ENCODE peak calls at places on chromosome 6, in eight cellular contexts. K, Y, W, P, N, H, C and O are unnamed samples.

GRCh38 chr6:21886601-21887091 is 293.1 kb downstream of the SOX4 start:
- DNase-seq in W (no peak), H (no peak), Y (peak; percentile 43), K (no peak), N (peak; percentile 68), P (no peak), C (no peak), O (peak; percentile 93)

GRCh38 chr6:117907600-117908245 is 659 bp downstream of the SLC35F1 start:
- DNase-seq in W (no peak), Y (no peak), N (no peak), H (peak; percentile 65), C (no peak), P (no peak), K (no peak), O (no peak)

GRCh38 chr6:148593130-148593812 is 153.6 kb upstream of the UST start:
- DNase-seq in P (peak; percentile 58), K (no peak), N (peak; percentile 47), W (no peak), C (no peak), Y (no peak), H (peak; percentile 67), O (peak; percentile 29)

GRCh38 chr6:16473184-16473907 is 235.0 kb downstream of the GMPR start:
- DNase-seq in P (no peak), K (no peak), Y (no peak), C (no peak), H (no peak), N (no peak), W (no peak), O (no peak)

GRCh38 chr6:15574497-15574896 is 88.3 kb downstream of the DTNBP1 start:
- DNase-seq in H (no peak), C (no peak), P (no peak), N (no peak), K (no peak), W (no peak), Y (no peak), O (no peak)

GRCh38 chr6:136161950-136162349 is 88.2 kb downstream of the MTFR2 start:
- DNase-seq in Y (no peak), C (no peak), H (no peak), N (no peak), W (no peak), P (no peak), K (no peak), O (no peak)

GRCh38 chr6:41080623-41081022 is 7.8 kb downstream of the NFYA start:
- DNase-seq in P (no peak), C (no peak), Y (no peak), K (no peak), H (no peak), W (no peak), N (no peak), O (no peak)

GRCh38 chr6:82248233-82248735 is 740 bp upstream of the IBTK start:
- DNase-seq in P (peak; percentile 53), C (no peak), N (peak; percentile 56), Y (peak; percentile 52), H (no peak), W (no peak), K (no peak), O (peak; percentile 98)

GRCh38 chr6:71138416-71138815 is 150.2 kb upstream of the OGFRL1 start:
- DNase-seq in P (no peak), N (peak; percentile 28), W (no peak), C (no peak), H (no peak), K (no peak), Y (peak; percentile 14), O (peak; percentile 33)

GRCh38 chr6:4055420-4056041 is 23.4 kb downstream of the FAM217A start:
- DNase-seq in H (no peak), N (peak; percentile 74), Y (peak; percentile 91), C (no peak), P (peak; percentile 69), K (peak; percentile 40), W (peak; percentile 29), O (no peak)

GRCh38 chr6:582370-582769 is 74.5 kb downstream of the HUS1B start:
- DNase-seq in N (peak; percentile 62), K (no peak), W (no peak), P (no peak), C (no peak), Y (peak; percentile 77), H (no peak), O (no peak)

GRCh38 chr6:42390228-42390934 is 61.3 kb downstream of the TRERF1 start:
- DNase-seq in N (no peak), K (no peak), H (no peak), Y (no peak), W (no peak), C (no peak), P (no peak), O (no peak)

GRCh38 chr6:13729891-13730290 is 18.3 kb upstream of the RANBP9 start:
- DNase-seq in W (peak; percentile 30), K (no peak), N (peak; percentile 56), P (peak; percentile 67), C (no peak), H (no peak), Y (peak; percentile 60), O (no peak)

GRCh38 chr6:52160468-52161104 is 25.6 kb upstream of the IL17A start:
- DNase-seq in N (no peak), C (no peak), H (no peak), W (no peak), K (no peak), P (no peak), Y (no peak), O (no peak)

GRCh38 chr6:108254436-108255410 is 6.1 kb downstream of the SNX3 start:
- DNase-seq in N (no peak), H (no peak), K (no peak), Y (no peak), C (no peak), P (no peak), W (no peak), O (no peak)

GRCh38 chr6:3287308-3287707 is 28.6 kb downstream of the PSMG4 start:
- DNase-seq in Y (no peak), H (no peak), C (peak; percentile 37), P (no peak), N (no peak), W (no peak), K (peak; percentile 19), O (no peak)

GRCh38 chr6:21441386-21441785 is 152.2 kb upstream of the SOX4 start:
- DNase-seq in Y (peak; percentile 76), W (no peak), P (no peak), N (peak; percentile 18), H (no peak), K (no peak), C (no peak), O (no peak)

GRCh38 chr6:81997091-81997926 is 244.8 kb upstream of the TENT5A start:
- DNase-seq in C (no peak), Y (peak; percentile 89), H (no peak), K (no peak), N (peak; percentile 88), W (no peak), P (peak; percentile 89), O (peak; percentile 67)

GRCh38 chr6:130975325-130975724 is 87.7 kb downstream of the EPB41L2 start:
- DNase-seq in C (no peak), W (no peak), H (no peak), K (no peak), Y (no peak), N (peak; percentile 39), P (no peak), O (no peak)

GRCh38 chr6:25359191-25359861 is 80.2 kb downstream of the CARMIL1 start:
- DNase-seq in C (peak; percentile 48), W (no peak), H (no peak), P (peak; percentile 95), Y (no peak), N (peak; percentile 35), K (no peak), O (peak; percentile 83)

GRCh38 chr6:69791065-69791471 is 5.7 kb downstream of the LMBRD1 start:
- DNase-seq in C (no peak), W (no peak), N (peak; percentile 18), K (no peak), H (no peak), Y (no peak), P (no peak), O (peak; percentile 72)

GRCh38 chr6:45647341-45648138 is 269.8 kb upstream of the SUPT3H start:
- DNase-seq in H (no peak), N (no peak), C (no peak), P (no peak), K (no peak), Y (no peak), W (peak; percentile 14), O (no peak)

DNA sequence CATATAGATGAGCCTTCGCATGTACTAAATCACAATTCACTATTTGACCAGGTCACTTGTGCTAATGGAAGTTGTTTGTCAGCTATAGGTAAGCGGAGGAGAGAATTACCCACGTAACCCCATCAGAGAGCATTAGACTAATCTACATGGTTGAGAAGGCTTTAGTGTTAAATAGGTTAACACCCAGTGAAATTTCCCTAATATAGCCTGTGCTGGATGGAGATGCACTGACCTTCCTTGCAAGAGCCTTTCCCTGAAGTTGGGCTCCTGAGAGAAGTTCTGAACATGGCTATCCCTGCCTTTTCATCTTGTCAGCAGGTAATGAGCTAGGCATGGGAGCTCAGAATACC is 78.1 kb downstream of the TNFAIP3 start:
- DNase-seq in K (no peak), Y (no peak), P (no peak), N (no peak), C (no peak), H (no peak), W (no peak), O (no peak)
- TF ChIP-seq CTCF in K (no peak), Y (no peak), P (no peak), N (no peak), C (no peak), H (no peak), W (peak; percentile 38), O (no peak)

GRCh38 chr6:138456393-138456775 is 42.9 kb downstream of the NHSL1 start:
- DNase-seq in P (no peak), Y (no peak), H (no peak), N (no peak), C (no peak), K (no peak), W (no peak), O (no peak)
- H3K4me3 ChIP-seq in P (no peak overlapping the region), Y (no peak overlapping the region), H (no peak overlapping the region), N (no peak overlapping the region), C (no peak overlapping the region), K (no peak overlapping the region), W (no peak overlapping the region), O (no peak overlapping the region)

GRCh38 chr6:145008715-145009114 is 723.6 kb downstream of the UTRN start:
- DNase-seq in H (no peak), N (no peak), Y (no peak), P (no peak), C (no peak), W (no peak), K (no peak), O (no peak)
- TF ChIP-seq CTCF in H (no peak), N (no peak), Y (no peak), P (no peak), C (no peak), W (no peak), K (no peak), O (no peak)

DNA sequence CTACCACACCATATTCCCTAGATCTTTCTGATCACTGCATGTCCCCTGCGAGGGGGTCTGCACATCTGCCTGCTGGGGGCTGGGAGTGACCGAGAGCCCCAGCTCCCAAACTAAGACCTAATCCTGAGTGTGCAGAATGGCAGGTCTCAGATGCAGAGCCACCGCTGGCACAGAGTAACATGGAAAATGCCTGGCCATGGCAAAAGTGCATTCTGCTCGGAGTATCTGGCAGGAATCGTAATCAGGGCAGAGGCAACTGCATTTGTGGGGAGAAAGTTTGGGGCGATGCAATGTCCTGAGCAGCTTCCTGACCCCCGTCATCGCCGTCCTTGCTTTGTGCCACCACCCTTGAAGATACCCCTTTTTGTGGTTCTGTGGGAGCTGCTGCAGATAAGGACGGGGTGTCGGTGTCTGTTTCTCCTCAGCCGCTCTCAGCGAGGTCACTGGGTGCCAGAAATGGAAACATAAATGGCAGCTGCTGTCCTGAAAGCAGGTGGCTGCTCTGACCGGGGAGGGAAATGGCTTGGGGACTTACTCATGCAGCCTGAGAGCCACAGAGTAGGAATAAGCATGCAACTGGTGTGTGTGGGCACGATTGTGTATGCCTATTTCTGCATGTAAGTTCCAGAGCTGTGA is 157.9 kb downstream of the LY86 start:
- DNase-seq in K (no peak), H (no peak), N (no peak), W (no peak), Y (no peak), C (no peak), P (no peak), O (no peak)
- H3K4me3 ChIP-seq in K (no peak overlapping the region), H (no peak overlapping the region), N (no peak overlapping the region), W (no peak overlapping the region), Y (no peak overlapping the region), C (no peak overlapping the region), P (no peak overlapping the region), O (no peak overlapping the region)